ENCODE peak calls at places on chromosomes 16 and 17, in six cellular contexts. T is thyroid gland; G is mucosa of descending colon; D is activated CD4-positive, CD25-positive, alpha-beta regulatory T cell; A is stimulated activated CD8-positive, alpha-beta memory T cell treated with anti-CD3 and anti-CD28 coated beads, Interleukin-4, amount 100 ng/mL, for 4 hours; R is central memory CD8-positive, alpha-beta T cell. C is an unnamed sample.

GRCh38 chr17:80675451-80676095 is 130.9 kb downstream of the RPTOR start:
- DNase-seq in R (no peak), T (no peak), G (no peak), A (no peak), D (no peak), C (no peak)

GRCh38 chr16:50025544-50025931 is 513 bp downstream of the CNEP1R1 start:
- DNase-seq in G (peak; percentile 43), T (peak; percentile 7), A (no peak), D (no peak), R (no peak), C (peak; percentile 39)

GRCh38 chr17:82047379-82047778 is 4.2 kb downstream of the RFNG start:
- DNase-seq in T (no peak), A (no peak), G (no peak), R (no peak), D (no peak), C (no peak)

GRCh38 chr16:27305342-27305741 is 8.4 kb upstream of the IL4R start:
- DNase-seq in T (no peak), A (no peak), R (no peak), G (no peak), D (no peak), C (no peak)

GRCh38 chr16:1512174-1512573 is 19.0 kb downstream of the TELO2 start:
- DNase-seq in D (no peak), G (no peak), T (no peak), A (no peak), R (no peak), C (no peak)

GRCh38 chr17:75511270-75511609 is 4.1 kb downstream of the CASKIN2 start:
- DNase-seq in T (no peak), G (no peak), D (no peak), R (no peak), A (no peak), C (no peak)

GRCh38 chr17:33551075-33551474 is 258.0 kb upstream of the ASIC2 start:
- DNase-seq in T (no peak), R (no peak), D (no peak), G (no peak), A (no peak), C (no peak)

GRCh38 chr17:69506489-69506888 is 92.0 kb downstream of the MAP2K6 start:
- DNase-seq in A (no peak), D (no peak), R (no peak), T (no peak), G (no peak), C (no peak)

GRCh38 chr17:65261682-65262636 is 124.8 kb downstream of the RGS9 start:
- DNase-seq in G (no peak), D (no peak), T (no peak), A (no peak), R (no peak), C (no peak)

C was measured in GM06990.